ENCODE peak calls at places on chromosomes 4 and X, in five cellular contexts. R is K562; B is effector memory CD4-positive, alpha-beta T cell; P is fibroblast of lung; X is neuronal stem cell. N is an unnamed sample.

GRCh38 chrX:112967341-112967740 is 126.7 kb upstream of the AMOT start:
- DNase-seq in R (no peak), B (no peak), P (no peak), X (no peak), N (no peak)

GRCh38 chrX:110759785-110760184 is 35.8 kb downstream of the CHRDL1 start:
- DNase-seq in R (no peak), B (no peak), P (no peak), X (no peak), N (no peak)

GRCh38 chr4:125187621-125188176 is 127.1 kb upstream of the FAT4 start:
- DNase-seq in R (no peak), B (no peak), P (peak; percentile 17), X (no peak), N (no peak)

GRCh38 chr4:130486841-130487240 is 1390.9 kb downstream of the C4orf33 start:
- DNase-seq in R (no peak), B (no peak), P (no peak), X (no peak), N (no peak)

GRCh38 chrX:127708155-127708554 is 344.0 kb downstream of the ACTRT1 start:
- DNase-seq in R (no peak), B (no peak), P (no peak), X (no peak), N (no peak)

GRCh38 chr4:88457307-88458090 is 580 bp downstream of the HERC5 start:
- DNase-seq in R (no peak), B (no peak), P (no peak), X (peak; percentile 40), N (no peak)

GRCh38 chr4:188941524-188942109 is 802.4 kb downstream of the TRIML1 start:
- DNase-seq in R (no peak), B (no peak), P (peak; percentile 98), X (no peak), N (no peak)

GRCh38 chrX:72026341-72027023 is 105.2 kb downstream of the RTL5 start:
- DNase-seq in R (no peak), B (no peak), P (no peak), X (no peak), N (no peak)

GRCh38 chr4:53777244-53777984 is 186.1 kb upstream of the LNX1 start:
- DNase-seq in R (no peak), B (no peak), P (peak; percentile 76), X (no peak), N (no peak)

GRCh38 chr4:91914176-91914804 is 389.5 kb upstream of the GRID2 start:
- DNase-seq in R (no peak), B (no peak), P (no peak), X (no peak), N (no peak)

GRCh38 chrX:24124227-24124799 is 25.2 kb upstream of the ZFX start:
- DNase-seq in R (no peak), B (no peak), P (peak; percentile 16), X (no peak), N (no peak)

GRCh38 chrX:123581586-123581985 is 151.3 kb downstream of the THOC2 start:
- DNase-seq in R (no peak), B (no peak), P (no peak), X (no peak), N (no peak)

GRCh38 chr4:128837679-128838078 is 28.2 kb downstream of the JADE1 start:
- DNase-seq in R (no peak), B (no peak), P (no peak), X (no peak), N (no peak)

GRCh38 chr4:8269535-8270417 is at the start of gene HTRA3:
- DNase-seq in R (no peak), B (no peak), P (peak; percentile 48), X (peak; percentile 39), N (no peak)

GRCh38 chr4:159298502-159298901 is 195.6 kb downstream of the RAPGEF2 start:
- DNase-seq in R (no peak), B (no peak), P (peak; percentile 12), X (no peak), N (no peak)

GRCh38 chr4:158949094-158949493 is 153.8 kb upstream of the RAPGEF2 start:
- DNase-seq in R (no peak), B (no peak), P (peak; percentile 65), X (no peak), N (no peak)

GRCh38 chr4:45527160-45527559 is 596.7 kb downstream of the GABRG1 start:
- DNase-seq in R (no peak), B (no peak), P (no peak), X (no peak), N (no peak)

GRCh38 chr4:89800012-89800516 is 36.9 kb downstream of the SNCA start:
- DNase-seq in R (no peak), B (no peak), P (peak; percentile 28), X (no peak), N (no peak)

GRCh38 chr4:151434183-151434860 is 25.3 kb downstream of the FHIP1A start:
- DNase-seq in R (no peak), B (no peak), P (no peak), X (no peak), N (no peak)

GRCh38 chr4:55116450-55116849 is 8.9 kb downstream of the KDR start:
- DNase-seq in R (no peak), B (no peak), P (no peak), X (no peak), N (no peak)

GRCh38 chr4:24210332-24210902 is 320.6 kb upstream of the PPARGC1A start:
- DNase-seq in R (no peak), B (no peak), P (peak; percentile 100), X (no peak), N (no peak)

GRCh38 chr4:7357296-7357680 is 77.4 kb downstream of the PSAPL1 start:
- DNase-seq in R (no peak), B (no peak), P (no peak), X (no peak), N (no peak)

GRCh38 chr4:38567448-38567847 is 96.6 kb upstream of the KLF3 start:
- DNase-seq in R (no peak), B (no peak), P (no peak), X (no peak), N (no peak)

GRCh38 chr4:146243141-146243882 is 29.0 kb downstream of the REELD1 start:
- DNase-seq in R (peak; percentile 55), B (no peak), P (no peak), X (no peak), N (peak; percentile 33)

GRCh38 chr4:156672492-156672891 is 299.1 kb downstream of the PDGFC start:
- DNase-seq in R (no peak), B (no peak), P (no peak), X (no peak), N (no peak)

GRCh38 chr4:185112104-185112503 is 31.0 kb upstream of the SLC25A4 start:
- DNase-seq in R (peak; percentile 49), B (no peak), P (peak; percentile 97), X (no peak), N (no peak)

GRCh38 chr4:995311-996026 is 2.3 kb upstream of the SLC26A1 start:
- DNase-seq in R (no peak), B (no peak), P (no peak), X (no peak), N (no peak)

GRCh38 chr4:7719354-7720174 is 220.1 kb downstream of the AFAP1 start:
- DNase-seq in R (peak; percentile 77), B (no peak), P (peak; percentile 29), X (peak; percentile 73), N (peak; percentile 33)

GRCh38 chr4:153344131-153345010 is at the start of gene MND1:
- DNase-seq in R (peak; percentile 93), B (peak; percentile 77), P (peak; percentile 75), X (peak; percentile 92), N (peak; percentile 87)

GRCh38 chr4:150547154-150547838 is 34.7 kb upstream of the MAB21L2 start:
- DNase-seq in R (no peak), B (no peak), P (no peak), X (peak; percentile 45), N (no peak)

GRCh38 chrX:1576201-1577101 is 15.0 kb upstream of the AKAP17A start:
- DNase-seq in R (no peak), B (no peak), P (no peak), X (no peak), N (peak; percentile 58)

GRCh38 chr4:75724867-75725724 is 719 bp downstream of the USO1 start:
- DNase-seq in R (peak; percentile 77), B (peak; percentile 23), P (peak; percentile 72), X (peak; percentile 69), N (peak; percentile 30)

GRCh38 chrX:107730298-107730655 is 45.3 kb downstream of the TSC22D3 start:
- DNase-seq in R (no peak), B (no peak), P (no peak), X (no peak), N (no peak)

GRCh38 chrX:107731831-107732502 is 43.6 kb downstream of the TSC22D3 start:
- DNase-seq in R (peak; percentile 70), B (no peak), P (peak; percentile 93), X (no peak), N (no peak)

GRCh38 chrX:107729558-107730297 is 45.9 kb downstream of the TSC22D3 start:
- DNase-seq in R (no peak), B (no peak), P (no peak), X (no peak), N (no peak)

GRCh38 chrX:107733686-107734085 is 41.9 kb downstream of the TSC22D3 start:
- DNase-seq in R (no peak), B (no peak), P (no peak), X (no peak), N (no peak)

GRCh38 chrX:107730991-107731766 is 44.4 kb downstream of the TSC22D3 start:
- DNase-seq in R (no peak), B (no peak), P (no peak), X (no peak), N (no peak)
- H3K27ac ChIP-seq in R (no peak overlapping the region), B (no peak overlapping the region), P (no peak overlapping the region), X (no peak overlapping the region), N (no peak overlapping the region)

GRCh38 chr4:173513651-173514050 is 16.4 kb downstream of the HAND2 start:
- DNase-seq in R (no peak), B (no peak), P (no peak), X (no peak), N (no peak)
- H3K27me3 ChIP-seq in R (no peaks in the 10 kb centered on the region), B (peaks cover 53% of the 10 kb centered on the region), P (peaks cover 68% of the 10 kb centered on the region), X (peaks cover 98% of the 10 kb centered on the region), N (peaks cover 61% of the 10 kb centered on the region)

DNA sequence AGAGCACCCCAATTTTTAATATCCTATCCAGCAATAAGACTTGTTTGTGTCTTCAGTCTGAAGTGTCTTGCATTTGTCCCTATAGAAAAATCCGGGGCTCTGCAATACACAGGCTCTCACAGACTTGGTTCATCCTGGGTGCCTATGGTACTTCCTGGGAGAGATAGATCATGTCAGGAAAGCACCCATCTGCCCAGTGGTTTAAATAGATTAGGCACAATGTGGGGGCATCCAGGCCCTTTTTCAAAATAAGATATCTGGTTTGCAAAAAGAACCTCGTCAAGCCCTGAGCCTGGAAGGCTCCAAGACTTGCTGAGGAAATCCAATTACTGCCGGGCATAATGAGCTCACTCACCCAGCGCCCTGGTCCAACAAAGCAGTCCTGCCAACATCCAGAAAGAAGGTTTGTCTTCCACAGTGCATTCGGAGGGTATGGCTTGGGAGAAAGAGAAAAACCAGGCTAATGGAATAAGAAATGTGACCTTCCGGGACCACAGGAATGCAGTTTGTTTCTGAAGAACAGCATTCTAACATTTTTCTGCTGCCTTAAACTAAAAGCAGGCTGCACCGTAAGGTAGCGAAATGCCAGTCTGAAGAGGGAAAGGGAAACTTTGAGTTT is 11.6 kb downstream of the JAKMIP1 start:
- DNase-seq in R (no peak), B (no peak), P (no peak), X (no peak), N (no peak)
- H3K27ac ChIP-seq in R (no peak overlapping the region), B (no peak overlapping the region), P (no peak overlapping the region), X (peak overlapping the region; percentile 54), N (no peak overlapping the region)

DNA sequence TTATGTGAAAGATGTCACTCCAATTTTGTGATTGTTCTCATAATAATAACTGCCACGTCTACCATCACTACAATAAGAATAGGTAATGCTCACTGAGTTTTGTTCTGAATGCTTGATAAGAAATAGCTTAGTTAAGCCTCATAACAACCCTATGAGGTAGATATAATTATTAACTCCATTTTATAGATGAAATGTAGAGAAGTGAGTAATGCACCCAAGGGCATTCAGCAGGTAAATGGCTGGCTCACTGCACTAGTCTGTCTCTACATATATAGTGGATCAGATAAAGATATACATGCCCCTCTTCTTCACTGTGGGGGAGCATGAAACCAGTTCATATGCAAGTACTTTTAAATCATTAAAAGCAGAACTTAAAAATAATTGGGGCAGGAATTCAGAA is 65.8 kb upstream of the SLC4A4 start:
- DNase-seq in R (no peak), B (no peak), P (no peak), X (no peak), N (no peak)
- H3K27me3 ChIP-seq in R (no peaks in the 10 kb centered on the region), B (no peaks in the 10 kb centered on the region), P (no peaks in the 10 kb centered on the region), X (no peaks in the 10 kb centered on the region), N (no peaks in the 10 kb centered on the region)